ENCODE peak calls at places on chromosomes 2 and 18, in nine cellular contexts. O, K, E, L, P, Z, S, V and G are unnamed samples. For H3K4me1, the result is how much of the 10 kb centered on the place peaks cover.

GRCh38 chr2:641501-642430 is 35.4 kb downstream of the TMEM18 start:
- DNase-seq in O (no peak), K (no peak), E (no peak), L (no peak), P (no peak), Z (no peak), S (peak), V (no peak), G (no peak)

GRCh38 chr2:97869722-97870346 is 125.9 kb downstream of the TMEM131 start:
- DNase-seq in O (no peak), K (peak), E (no peak), L (no peak), P (no peak), Z (no peak), S (no peak), V (no peak), G (no peak)

GRCh38 chr2:241272722-241273551 is 42.5 kb downstream of the HDLBP start:
- DNase-seq in O (no peak), K (peak), E (no peak), L (peak), P (peak), Z (peak), S (peak), V (no peak), G (peak)

GRCh38 chr2:55865095-55865835 is 58.3 kb downstream of the EFEMP1 start:
- DNase-seq in O (no peak), K (peak), E (no peak), L (no peak), P (no peak), Z (no peak), S (no peak), V (no peak), G (peak)

GRCh38 chr2:29751390-29751789 is 170.0 kb downstream of the ALK start:
- DNase-seq in O (no peak), K (no peak), E (no peak), L (no peak), P (no peak), Z (no peak), S (no peak), V (no peak), G (no peak)

GRCh38 chr2:120486441-120486840 is 140.5 kb downstream of the INHBB start:
- DNase-seq in O (no peak), K (no peak), E (no peak), L (peak), P (no peak), Z (no peak), S (no peak), V (no peak), G (no peak)

GRCh38 chr18:63040788-63041410 is 278.7 kb downstream of the BCL2 start:
- DNase-seq in O (no peak), K (no peak), E (no peak), L (no peak), P (no peak), Z (no peak), S (no peak), V (no peak), G (no peak)

GRCh38 chr2:64905338-64906024 is 83.7 kb upstream of the SLC1A4 start:
- DNase-seq in O (no peak), K (no peak), E (no peak), L (no peak), P (no peak), Z (no peak), S (no peak), V (no peak), G (no peak)

GRCh38 chr2:65273344-65273743 is 45.7 kb downstream of the ACTR2 start:
- DNase-seq in O (no peak), K (no peak), E (no peak), L (no peak), P (no peak), Z (no peak), S (no peak), V (no peak), G (no peak)

GRCh38 chr2:70995227-70995729 is 605 bp upstream of the TEX261 start:
- DNase-seq in O (peak), K (peak), E (peak), L (peak), P (peak), Z (no peak), S (peak), V (no peak), G (peak)

GRCh38 chr2:140401056-140401455 is 1620.9 kb upstream of the NXPH2 start:
- DNase-seq in O (no peak), K (no peak), E (no peak), L (no peak), P (no peak), Z (no peak), S (no peak), V (no peak), G (no peak)

GRCh38 chr2:217714268-217714643 is 288.5 kb downstream of the TNS1 start:
- DNase-seq in O (no peak), K (peak), E (no peak), L (no peak), P (peak), Z (peak), S (peak), V (no peak), G (peak)

GRCh38 chr18:74633652-74634352 is 36.1 kb downstream of the ZNF407 start:
- DNase-seq in O (no peak), K (peak), E (no peak), L (no peak), P (no peak), Z (no peak), S (no peak), V (no peak), G (peak)

GRCh38 chr18:74694436-74694835 is 96.8 kb downstream of the ZNF407 start:
- DNase-seq in O (no peak), K (no peak), E (no peak), L (no peak), P (no peak), Z (no peak), S (no peak), V (no peak), G (no peak)

GRCh38 chr18:35283923-35284794 is 5.9 kb downstream of the ZSCAN30 start:
- DNase-seq in O (no peak), K (no peak), E (no peak), L (no peak), P (no peak), Z (peak), S (no peak), V (no peak), G (no peak)

GRCh38 chr2:150620371-150620770 is 132.9 kb upstream of the RND3 start:
- DNase-seq in O (no peak), K (no peak), E (no peak), L (no peak), P (no peak), Z (no peak), S (no peak), V (no peak), G (no peak)

GRCh38 chr2:235026649-235027557 is 75.1 kb downstream of the SH3BP4 start:
- DNase-seq in O (peak), K (peak), E (peak), L (peak), P (no peak), Z (peak), S (peak), V (no peak), G (peak)

GRCh38 chr18:48662021-48662661 is 123.3 kb downstream of the CTIF start:
- DNase-seq in O (peak), K (peak), E (no peak), L (peak), P (peak), Z (no peak), S (peak), V (no peak), G (peak)

GRCh38 chr2:151277011-151277410 is 12.5 kb downstream of the NMI start:
- DNase-seq in O (no peak), K (no peak), E (no peak), L (no peak), P (no peak), Z (no peak), S (no peak), V (no peak), G (no peak)

GRCh38 chr2:43333656-43334144 is 107.3 kb upstream of the ZFP36L2 start:
- DNase-seq in O (no peak), K (peak), E (no peak), L (peak), P (no peak), Z (no peak), S (no peak), V (no peak), G (peak)

GRCh38 chr18:58979615-58980014 is 114.9 kb downstream of the ZNF532 start:
- DNase-seq in O (no peak), K (no peak), E (no peak), L (no peak), P (no peak), Z (no peak), S (no peak), V (no peak), G (no peak)

GRCh38 chr18:32582455-32582854 is 111.8 kb upstream of the GAREM1 start:
- DNase-seq in O (no peak), K (no peak), E (no peak), L (no peak), P (no peak), Z (no peak), S (no peak), V (no peak), G (peak)

GRCh38 chr2:121860033-121860810 is 104.8 kb downstream of the TSN start:
- DNase-seq in O (no peak), K (peak), E (no peak), L (no peak), P (no peak), Z (no peak), S (no peak), V (peak), G (peak)

GRCh38 chr18:79380816-79381806 is 14.6 kb upstream of the NFATC1 start:
- DNase-seq in O (peak), K (peak), E (no peak), L (peak), P (peak), Z (peak), S (peak), V (no peak), G (no peak)

GRCh38 chr2:106168657-106169056 is 25.4 kb downstream of the UXS1 start:
- DNase-seq in O (no peak), K (no peak), E (no peak), L (no peak), P (no peak), Z (no peak), S (no peak), V (no peak), G (no peak)

GRCh38 chr18:24837065-24837464 is 376.6 kb downstream of the HRH4 start:
- DNase-seq in O (no peak), K (peak), E (no peak), L (peak), P (no peak), Z (no peak), S (no peak), V (no peak), G (peak)

GRCh38 chr2:173400760-173401159 is 46.1 kb downstream of the CDCA7 start:
- DNase-seq in O (no peak), K (no peak), E (peak), L (no peak), P (no peak), Z (no peak), S (no peak), V (no peak), G (no peak)

GRCh38 chr2:225841314-225841713 is 441.8 kb downstream of the NYAP2 start:
- DNase-seq in O (no peak), K (no peak), E (no peak), L (no peak), P (no peak), Z (no peak), S (no peak), V (no peak), G (peak)

DNA sequence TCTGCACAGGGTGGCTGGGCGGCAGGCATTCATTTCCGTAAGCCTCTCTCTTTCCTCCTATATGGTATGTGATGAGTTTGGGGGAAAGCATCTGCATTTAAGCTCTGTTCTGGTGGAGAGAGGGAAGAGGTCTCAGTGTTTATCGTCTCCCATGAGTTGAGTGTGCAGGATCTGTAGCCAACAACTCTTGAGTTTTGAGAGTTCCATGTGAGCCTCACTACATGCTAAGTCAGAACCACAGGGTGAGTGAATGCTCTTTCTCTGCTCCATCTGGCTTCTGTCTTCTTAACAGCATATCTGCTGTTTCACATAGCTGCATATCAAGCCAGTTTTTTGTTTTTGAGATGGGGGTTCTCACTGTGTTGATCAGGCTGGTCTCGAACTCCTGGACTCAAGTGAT is 22.7 kb downstream of the RAB31 start:
- DNase-seq in O (no peak), K (no peak), E (no peak), L (no peak), P (no peak), Z (no peak), S (no peak), V (no peak), G (no peak)
- H3K4me1 ChIP-seq in O (under half), K (under half), E (under half), L (under half), P (under half), Z (under half), S (under half), V (half or more), G (under half)

DNA sequence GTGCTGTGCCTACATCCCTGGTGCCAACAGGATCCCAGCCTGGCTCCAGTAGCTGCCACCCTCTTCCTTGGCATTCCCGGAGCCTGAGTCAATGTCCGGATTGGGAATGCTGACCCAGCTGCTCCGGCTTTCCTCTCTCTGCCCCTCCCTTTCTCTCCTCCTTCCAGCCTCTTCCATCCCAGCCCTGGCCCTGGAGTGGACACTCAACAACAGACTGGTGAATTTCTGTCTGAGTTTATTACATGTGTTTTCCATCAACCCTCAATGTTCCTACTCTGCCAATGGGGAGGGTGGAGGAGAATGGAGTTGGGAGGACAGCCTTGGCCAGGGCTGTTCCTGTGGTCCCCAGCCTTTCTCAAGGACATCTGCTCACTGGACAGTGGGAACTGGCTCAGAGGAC is 917 bp upstream of the PRKAG3 start:
- DNase-seq in O (peak), K (no peak), E (no peak), L (peak), P (peak), Z (peak), S (no peak), V (no peak), G (no peak)
- H3K27ac ChIP-seq in O (no peak), K (no peak), E (no peak), L (no peak), P (peak), Z (no peak), S (no peak), V (no peak), G (no peak)

GRCh38 chr2:170237572-170238120 is 59.7 kb downstream of the MYO3B start:
- DNase-seq in O (no peak), K (no peak), E (no peak), L (no peak), P (no peak), Z (no peak), S (no peak), V (no peak), G (no peak)

GRCh38 chr2:170235860-170236638 is 58.1 kb downstream of the MYO3B start:
- DNase-seq in O (peak), K (peak), E (peak), L (peak), P (no peak), Z (no peak), S (peak), V (peak), G (peak)

GRCh38 chr2:170240629-170241028 is 62.7 kb downstream of the MYO3B start:
- DNase-seq in O (no peak), K (no peak), E (no peak), L (no peak), P (no peak), Z (no peak), S (no peak), V (no peak), G (no peak)

GRCh38 chr2:170236639-170237037 is 58.7 kb downstream of the MYO3B start:
- DNase-seq in O (no peak), K (no peak), E (no peak), L (no peak), P (no peak), Z (no peak), S (no peak), V (no peak), G (no peak)

GRCh38 chr2:170238776-170239175 is 60.8 kb downstream of the MYO3B start:
- DNase-seq in O (no peak), K (no peak), E (peak), L (no peak), P (no peak), Z (no peak), S (no peak), V (no peak), G (no peak)
- H3K4me1 ChIP-seq in O (under half), K (under half), E (under half), L (under half), P (under half), Z (under half), S (under half), V (under half), G (under half)

GRCh38 chr18:37409870-37410269 is 155.7 kb downstream of the CELF4 start:
- DNase-seq in O (no peak), K (no peak), E (no peak), L (no peak), P (no peak), Z (no peak), S (no peak), V (no peak), G (no peak)

GRCh38 chr18:37408676-37409305 is 156.8 kb downstream of the CELF4 start:
- DNase-seq in O (no peak), K (no peak), E (no peak), L (peak), P (no peak), Z (no peak), S (no peak), V (no peak), G (no peak)

GRCh38 chr18:37405772-37406171 is 159.8 kb downstream of the CELF4 start:
- DNase-seq in O (no peak), K (no peak), E (no peak), L (no peak), P (no peak), Z (no peak), S (no peak), V (no peak), G (no peak)

GRCh38 chr18:37405229-37405628 is 160.4 kb downstream of the CELF4 start:
- DNase-seq in O (no peak), K (no peak), E (no peak), L (no peak), P (no peak), Z (no peak), S (no peak), V (no peak), G (no peak)

DNA sequence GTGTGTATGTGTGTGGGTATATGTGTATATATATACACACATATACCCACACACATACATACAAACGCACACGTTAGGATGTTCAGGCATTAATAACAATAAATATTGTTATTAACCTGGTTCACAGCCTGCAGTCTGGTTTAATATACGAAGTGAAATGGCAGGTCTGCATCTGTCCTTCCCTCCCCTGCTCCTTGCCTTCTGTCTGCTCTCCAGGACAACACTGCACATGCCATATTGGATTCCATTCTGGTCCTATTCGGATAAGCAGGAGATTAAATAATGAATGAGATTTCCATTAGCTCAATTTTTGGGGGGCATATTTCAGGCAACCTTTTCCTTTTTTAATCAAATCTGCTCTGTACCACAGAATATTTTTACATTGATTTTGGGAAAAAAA is 158.0 kb downstream of the CELF4 start:
- DNase-seq in O (no peak), K (no peak), E (no peak), L (no peak), P (no peak), Z (no peak), S (no peak), V (no peak), G (no peak)
- H3K27ac ChIP-seq in O (no peak), K (no peak), E (no peak), L (no peak), P (no peak), Z (no peak), S (no peak), V (no peak), G (no peak)

GRCh38 chr2:85760872-85761271 is 7.1 kb downstream of the ATOH8 start:
- DNase-seq in O (no peak), K (no peak), E (no peak), L (peak), P (no peak), Z (no peak), S (no peak), V (no peak), G (no peak)
- H3K4me1 ChIP-seq in O (under half), K (under half), E (under half), L (under half), P (under half), Z (under half), S (under half), V (under half), G (under half)

GRCh38 chr2:177239053-177239452 is 25.5 kb downstream of the NFE2L2 start:
- DNase-seq in O (no peak), K (no peak), E (no peak), L (no peak), P (no peak), Z (no peak), S (no peak), V (no peak), G (no peak)

GRCh38 chr2:177239934-177240600 is 24.5 kb downstream of the NFE2L2 start:
- DNase-seq in O (no peak), K (peak), E (no peak), L (peak), P (no peak), Z (no peak), S (peak), V (peak), G (peak)

GRCh38 chr2:177235855-177236437 is 23.4 kb downstream of the HNRNPA3 start:
- DNase-seq in O (no peak), K (no peak), E (no peak), L (no peak), P (no peak), Z (no peak), S (no peak), V (no peak), G (no peak)

GRCh38 chr2:177234267-177234666 is 21.7 kb downstream of the HNRNPA3 start:
- DNase-seq in O (no peak), K (no peak), E (no peak), L (no peak), P (no peak), Z (no peak), S (no peak), V (no peak), G (no peak)

DNA sequence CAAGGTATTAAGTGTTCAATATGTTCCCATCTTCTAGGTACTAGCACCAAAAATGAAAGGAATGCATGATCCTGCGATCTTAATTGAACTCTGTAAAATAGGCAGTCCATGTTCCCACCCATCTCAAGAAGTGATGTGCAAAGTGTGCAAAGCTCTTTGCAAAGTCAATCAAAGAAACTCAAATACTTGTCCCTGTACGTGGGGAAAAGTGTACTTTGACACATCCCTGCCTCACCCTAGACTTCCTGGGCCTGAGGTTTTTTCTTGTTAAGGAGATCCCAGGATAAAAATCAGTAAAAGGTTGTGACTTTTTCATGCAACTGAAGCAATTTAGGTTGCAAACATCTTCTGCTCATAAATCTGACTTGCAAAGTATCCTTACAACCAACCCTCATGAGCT is 25.3 kb downstream of the HNRNPA3 start:
- DNase-seq in O (no peak), K (no peak), E (no peak), L (no peak), P (no peak), Z (no peak), S (no peak), V (no peak), G (no peak)
- H3K27ac ChIP-seq in O (no peak), K (no peak), E (no peak), L (no peak), P (peak), Z (no peak), S (no peak), V (peak), G (no peak)